ENCODE peak calls at places on chromosomes 1 and 21, in six cellular contexts. Y is mammary epithelial cell, Q is colonic mucosa, B is HAP-1, P is fibroblast of lung, L is transverse colon. U is an unnamed sample.
A peak's percentile ranks its signal among the peaks of the same experiment; 100 is the strongest.

GRCh38 chr1:158248122-158248521 is 6.1 kb upstream of the CD1A start:
- DNase-seq in Y (no peak), Q (peak; percentile 50), B (no peak), P (no peak), L (peak; percentile 39), U (no peak)

GRCh38 chr1:180360333-180361075 is 130.4 kb downstream of the LHX4 start:
- DNase-seq in Y (peak; percentile 82), Q (no peak), B (no peak), P (peak; percentile 74), L (no peak), U (no peak)

GRCh38 chr1:202063093-202063492 is 52.7 kb downstream of the ELF3 start:
- DNase-seq in Y (no peak), Q (no peak), B (no peak), P (peak; percentile 19), L (no peak), U (no peak)

GRCh38 chr1:43979528-43980254 is 681 bp downstream of the B4GALT2 start:
- DNase-seq in Y (peak; percentile 53), Q (peak; percentile 83), B (peak; percentile 69), P (peak; percentile 67), L (peak; percentile 72), U (no peak)

GRCh38 chr1:230105754-230106625 is 39.0 kb downstream of the GALNT2 start:
- DNase-seq in Y (peak; percentile 79), Q (no peak), B (no peak), P (peak; percentile 92), L (no peak), U (no peak)

GRCh38 chr1:214952648-214953047 is 129.9 kb upstream of the KCNK2 start:
- DNase-seq in Y (no peak), Q (no peak), B (peak; percentile 12), P (no peak), L (no peak), U (peak; percentile 39)

GRCh38 chr1:237091691-237092090 is 49.7 kb downstream of the RYR2 start:
- DNase-seq in Y (no peak), Q (no peak), B (no peak), P (no peak), L (no peak), U (no peak)

GRCh38 chr1:229342902-229343587 is at the start of gene CCSAP:
- DNase-seq in Y (peak; percentile 32), Q (peak; percentile 49), B (peak; percentile 49), P (peak; percentile 56), L (peak; percentile 63), U (no peak)

GRCh38 chr1:27536767-27537166 is 46.8 kb upstream of the WASF2 start:
- DNase-seq in Y (peak; percentile 74), Q (no peak), B (peak; percentile 75), P (peak; percentile 94), L (peak; percentile 27), U (no peak)

GRCh38 chr1:234214911-234215892 is 158.1 kb upstream of the COA6 start:
- DNase-seq in Y (peak; percentile 76), Q (peak; percentile 19), B (no peak), P (no peak), L (peak; percentile 13), U (no peak)

GRCh38 chr21:44403106-44404020 is 49.9 kb downstream of the TRPM2 start:
- DNase-seq in Y (no peak), Q (no peak), B (no peak), P (no peak), L (no peak), U (no peak)

GRCh38 chr1:29033829-29034466 is 89.8 kb downstream of the TMEM200B start:
- DNase-seq in Y (peak; percentile 35), Q (no peak), B (no peak), P (peak; percentile 30), L (no peak), U (no peak)

GRCh38 chr1:51433972-51434510 is 85.0 kb downstream of the EPS15 start:
- DNase-seq in Y (no peak), Q (no peak), B (no peak), P (no peak), L (no peak), U (no peak)

GRCh38 chr1:39729030-39729429 is 9.7 kb upstream of the PPIE start:
- DNase-seq in Y (peak; percentile 31), Q (no peak), B (no peak), P (peak; percentile 35), L (no peak), U (no peak)
- H3K27me3 ChIP-seq in Y (no peaks in the 10 kb centered on the region), Q (peaks cover 23% of the 10 kb centered on the region), B (peaks cover 70% of the 10 kb centered on the region), P (peaks cover 33% of the 10 kb centered on the region), L (peaks cover 97% of the 10 kb centered on the region), U (peaks cover 20% of the 10 kb centered on the region)

GRCh38 chr1:205518616-205519540 is 14.4 kb downstream of the CDK18 start:
- DNase-seq in Y (no peak), Q (peak; percentile 46), B (no peak), P (no peak), L (peak; percentile 26), U (no peak)

GRCh38 chr1:205519541-205520131 is 15.2 kb downstream of the CDK18 start:
- DNase-seq in Y (no peak), Q (peak; percentile 51), B (peak; percentile 52), P (no peak), L (peak; percentile 35), U (no peak)

GRCh38 chr1:205516362-205516761 is 11.9 kb downstream of the CDK18 start:
- DNase-seq in Y (no peak), Q (no peak), B (no peak), P (no peak), L (no peak), U (no peak)

GRCh38 chr1:205517288-205517687 is 12.8 kb downstream of the CDK18 start:
- DNase-seq in Y (no peak), Q (no peak), B (no peak), P (no peak), L (no peak), U (no peak)

GRCh38 chr1:205517763-205518162 is 13.3 kb downstream of the CDK18 start:
- DNase-seq in Y (no peak), Q (no peak), B (no peak), P (no peak), L (no peak), U (no peak)
- H3K4me1 ChIP-seq in Y (peaks cover 4% of the 10 kb centered on the region), Q (peaks cover 7% of the 10 kb centered on the region), B (peaks cover 9% of the 10 kb centered on the region), P (no peaks in the 10 kb centered on the region), L (peaks cover 44% of the 10 kb centered on the region), U (peaks cover 20% of the 10 kb centered on the region)

GRCh38 chr1:183247484-183247883 is 61.4 kb downstream of the LAMC2 start:
- DNase-seq in Y (no peak), Q (no peak), B (no peak), P (no peak), L (no peak), U (no peak)
- H3K27me3 ChIP-seq in Y (no peaks in the 10 kb centered on the region), Q (no peaks in the 10 kb centered on the region), B (peaks cover 3% of the 10 kb centered on the region), P (no peaks in the 10 kb centered on the region), L (no peaks in the 10 kb centered on the region), U (no peaks in the 10 kb centered on the region)

DNA sequence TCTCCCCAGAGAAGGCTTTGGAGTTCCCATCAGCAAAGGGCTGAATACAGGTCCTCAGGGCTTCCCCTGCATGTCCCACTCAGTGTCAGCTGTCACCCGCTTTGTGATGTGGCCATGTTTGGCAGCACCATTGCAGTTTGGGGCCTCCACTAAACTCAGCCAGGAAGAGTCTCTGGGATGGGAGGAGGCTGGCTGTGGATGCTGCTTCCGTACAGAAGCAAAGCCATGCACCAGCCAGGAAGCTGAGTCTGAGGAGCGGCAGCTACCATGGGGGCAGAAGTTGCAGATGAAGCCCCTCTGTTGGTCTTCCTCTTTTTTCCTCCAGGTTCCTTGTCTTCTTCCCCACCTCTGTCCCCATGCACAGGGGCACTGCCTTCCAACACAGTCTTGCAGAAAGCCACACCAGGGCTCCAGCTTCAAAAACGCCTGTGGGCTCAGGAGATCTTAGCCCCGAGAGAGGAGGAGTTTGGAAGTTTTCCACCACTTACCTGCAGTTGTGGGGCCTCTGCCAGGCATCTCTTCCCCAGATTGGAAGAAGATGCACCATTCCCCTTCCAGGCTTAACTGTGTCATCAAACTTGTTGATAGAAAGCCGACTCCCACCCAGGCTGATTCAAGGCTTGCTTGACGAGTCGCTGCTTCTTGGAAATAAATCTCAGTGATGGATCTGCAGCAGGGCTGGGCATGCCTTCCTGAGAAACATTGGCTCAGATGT is 416.7 kb downstream of the NPHP4 start:
- DNase-seq in Y (no peak), Q (peak; percentile 7), B (no peak), P (no peak), L (no peak), U (no peak)
- H3K4me1 ChIP-seq in Y (no peaks in the 10 kb centered on the region), Q (no peaks in the 10 kb centered on the region), B (no peaks in the 10 kb centered on the region), P (no peaks in the 10 kb centered on the region), L (no peaks in the 10 kb centered on the region), U (no peaks in the 10 kb centered on the region)

GRCh38 chr1:81999364-81999763 is 198.6 kb downstream of the ADGRL2 start:
- DNase-seq in Y (peak; percentile 26), Q (no peak), B (no peak), P (no peak), L (no peak), U (no peak)
- H3K27me3 ChIP-seq in Y (no peaks in the 10 kb centered on the region), Q (no peaks in the 10 kb centered on the region), B (no peaks in the 10 kb centered on the region), P (no peaks in the 10 kb centered on the region), L (no peaks in the 10 kb centered on the region), U (no peaks in the 10 kb centered on the region)

U was measured in iPS DF 6.9.